ENCODE peak calls at places on chromosomes 5 and 9, in six cellular contexts. G is psoas muscle, Y is PC-3, I is IMR-90, D is left ventricle myocardium inferior, T is esophagus squamous epithelium. H is an unnamed sample. For H3K4me1, the result is how much of the 10 kb centered on the place peaks cover.

GRCh38 chr5:2904956-2905355 is 153.5 kb upstream of the IRX2 start:
- DNase-seq in Y (no peak), I (no peak), G (no peak), D (no peak), T (no peak), H (no peak)

GRCh38 chr9:1400983-1401382 is 350.8 kb downstream of the DMRT2 start:
- DNase-seq in I (no peak), D (no peak), G (no peak), T (no peak), Y (no peak), H (no peak)

GRCh38 chr5:141692533-141692888 is 10.5 kb upstream of the ARAP3 start:
- DNase-seq in I (no peak), G (no peak), Y (no peak), D (no peak), T (no peak), H (no peak)

GRCh38 chr5:56827043-56827442 is 11.7 kb downstream of the MAP3K1 start:
- DNase-seq in T (no peak), D (no peak), I (no peak), G (no peak), Y (no peak), H (peak)

GRCh38 chr9:37471942-37472679 is 6.9 kb upstream of the ZBTB5 start:
- DNase-seq in G (no peak), D (no peak), I (peak), Y (peak), T (no peak), H (no peak)

GRCh38 chr9:117178596-117179111 is 236.2 kb downstream of the ASTN2 start:
- DNase-seq in I (peak), T (no peak), D (no peak), Y (no peak), G (no peak), H (no peak)

GRCh38 chr5:112625586-112625985 is 112.1 kb upstream of the APC start:
- DNase-seq in I (no peak), D (no peak), T (no peak), Y (no peak), G (no peak), H (no peak)

GRCh38 chr9:116891438-116891837 is 204.3 kb downstream of the TRIM32 start:
- DNase-seq in G (no peak), D (no peak), T (no peak), Y (no peak), I (no peak), H (no peak)

GRCh38 chr9:134957165-134957944 is 39.6 kb upstream of the FCN1 start:
- DNase-seq in Y (no peak), G (no peak), T (no peak), D (no peak), I (no peak), H (peak)

GRCh38 chr5:132595624-132596023 is 38.8 kb downstream of the RAD50 start:
- DNase-seq in I (no peak), Y (no peak), T (no peak), D (no peak), G (no peak), H (no peak)

GRCh38 chr9:93950619-93951601 is 4.2 kb downstream of the BARX1 start:
- DNase-seq in Y (peak), G (no peak), T (no peak), I (no peak), D (no peak), H (no peak)

GRCh38 chr9:112755675-112756074 is 5.1 kb downstream of the SNX30 start:
- DNase-seq in I (peak), Y (no peak), G (no peak), D (no peak), T (no peak), H (no peak)

GRCh38 chr9:2740616-2741015 is 23.3 kb downstream of the KCNV2 start:
- DNase-seq in D (no peak), I (peak), T (no peak), G (no peak), Y (peak), H (no peak)

GRCh38 chr5:107513337-107514125 is 157.2 kb downstream of the EFNA5 start:
- DNase-seq in I (no peak), D (no peak), G (no peak), T (no peak), Y (no peak), H (no peak)
- H3K27ac ChIP-seq in I (no peak), D (no peak), G (no peak), T (no peak), Y (no peak), H (no peak)

DNA sequence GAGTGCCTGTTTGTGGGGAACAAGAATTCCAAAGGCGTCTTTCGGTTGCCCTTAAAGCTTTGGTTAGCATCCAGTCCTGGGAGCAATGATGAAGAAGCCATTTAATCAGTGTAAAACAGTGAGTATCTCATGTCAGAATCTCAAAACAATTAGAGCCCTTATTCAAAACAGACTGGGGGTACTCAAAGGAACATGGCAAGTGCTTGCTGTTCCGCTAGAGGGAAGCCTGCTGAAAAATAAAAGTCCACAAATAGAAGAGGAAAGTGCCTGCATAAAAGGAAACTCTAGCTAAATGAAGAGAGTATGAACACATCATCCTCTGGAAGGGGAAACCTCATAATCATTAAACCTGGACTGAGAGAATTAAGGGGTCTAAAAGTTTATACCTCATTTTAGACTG is 26.4 kb downstream of the FBXL7 start:
- DNase-seq in D (no peak), Y (no peak), G (no peak), T (no peak), I (no peak), H (no peak)
- H3K4me1 ChIP-seq in D (half or more), Y (under half), G (under half), T (under half), I (under half), H (under half)

DNA sequence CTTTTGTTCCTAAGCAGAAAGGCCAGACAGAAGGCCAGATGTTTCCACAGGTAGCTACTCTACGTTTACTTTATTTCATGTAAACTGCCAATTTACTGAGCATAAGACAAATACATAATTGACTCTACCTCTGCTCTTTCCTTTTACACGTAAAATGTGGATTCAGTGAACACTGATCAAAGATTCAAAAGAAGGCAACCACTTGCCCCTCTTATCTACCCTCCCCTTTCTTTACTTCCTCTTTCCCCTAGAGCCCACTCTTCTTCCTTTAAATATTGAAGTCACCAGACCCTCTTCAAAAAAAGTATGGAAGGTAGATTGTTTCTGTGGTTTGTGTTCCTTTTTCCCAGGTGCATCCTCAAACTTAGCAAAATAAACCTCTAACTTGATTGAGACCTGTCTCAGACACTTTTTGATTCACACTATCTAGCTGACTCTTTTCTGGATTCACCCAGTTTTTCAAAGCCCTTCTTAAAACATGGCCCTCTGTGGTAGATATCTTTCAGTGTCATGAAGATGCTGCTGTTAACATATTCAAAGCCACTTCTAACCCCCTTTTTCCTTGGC is 6.7 kb downstream of the FAM114A2 start:
- DNase-seq in T (no peak), Y (no peak), D (no peak), G (no peak), I (no peak), H (no peak)
- H3K4me3 ChIP-seq in T (no peak), Y (no peak), D (no peak), G (no peak), I (no peak), H (no peak)

GRCh38 chr5:32258406-32258805 is 54.3 kb downstream of the MTMR12 start:
- DNase-seq in G (no peak), D (no peak), T (no peak), I (no peak), Y (no peak), H (no peak)
- H3K27ac ChIP-seq in G (no peak), D (no peak), T (no peak), I (no peak), Y (no peak), H (no peak)

H was measured in spleen.